ENCODE peak calls at places on chromosome 10, in four cellular contexts. E is K562, C is SK-N-SH, S is HepG2. P is an unnamed sample.

GRCh38 chr10:47058961-47059391 is 147.7 kb downstream of the PTPN20 start:
- DNase-seq in S (no peak), C (no peak), E (no peak), P (no peak)

GRCh38 chr10:43119416-43120115 is 18.7 kb upstream of the CSGALNACT2 start:
- DNase-seq in S (no peak), E (no peak), C (no peak), P (no peak)

GRCh38 chr10:119897366-119897765 is 4.8 kb downstream of the SEC23IP start:
- DNase-seq in E (no peak), S (peak), C (no peak), P (no peak)

GRCh38 chr10:35182631-35183510 is 56.2 kb downstream of the CREM start:
- DNase-seq in S (no peak), C (no peak), E (no peak), P (no peak)

GRCh38 chr10:482036-482435 is 207.4 kb downstream of the DIP2C start:
- DNase-seq in S (no peak), C (no peak), E (no peak), P (no peak)

GRCh38 chr10:70742537-70743429 is 42.4 kb downstream of the TBATA start:
- DNase-seq in C (no peak), S (peak), E (peak), P (no peak)

GRCh38 chr10:105879396-105879795 is 1238.3 kb downstream of the SORCS3 start:
- DNase-seq in C (no peak), E (no peak), S (no peak), P (no peak)

GRCh38 chr10:132365102-132365501 is 31.9 kb upstream of the PWWP2B start:
- DNase-seq in C (no peak), S (no peak), E (no peak), P (no peak)

GRCh38 chr10:35637456-35637855 is 4.6 kb downstream of the FZD8 start:
- DNase-seq in C (no peak), E (no peak), S (no peak), P (no peak)

GRCh38 chr10:72137583-72137982 is 49.2 kb upstream of the SPOCK2 start:
- DNase-seq in S (no peak), C (no peak), E (no peak), P (no peak)

GRCh38 chr10:42428534-42428933 is 209.8 kb downstream of the ZNF33B start:
- DNase-seq in E (peak), S (peak), C (peak), P (peak)

GRCh38 chr10:1824928-1825327 is 87.6 kb upstream of the ADARB2 start:
- DNase-seq in C (no peak), E (no peak), S (no peak), P (no peak)

GRCh38 chr10:101214446-101215396 is 14.5 kb downstream of the LBX1 start:
- DNase-seq in E (peak), S (peak), C (peak), P (peak)

GRCh38 chr10:116421815-116422214 is 5.8 kb upstream of the PNLIPRP3 start:
- DNase-seq in S (no peak), C (no peak), E (no peak), P (no peak)

GRCh38 chr10:75377869-75378268 is 23.7 kb downstream of the ZNF503 start:
- DNase-seq in E (no peak), S (no peak), C (no peak), P (no peak)

GRCh38 chr10:53025172-53025651 is 252.6 kb upstream of the MBL2 start:
- DNase-seq in C (no peak), S (peak), E (no peak), P (no peak)

GRCh38 chr10:65891073-65891981 is 1034.5 kb upstream of the LRRTM3 start:
- DNase-seq in E (no peak), C (no peak), S (no peak), P (no peak)

GRCh38 chr10:31490858-31491504 is 172.0 kb downstream of the ZEB1 start:
- DNase-seq in S (peak), C (no peak), E (no peak), P (peak)

GRCh38 chr10:26480909-26481703 is 43.0 kb downstream of the APBB1IP start:
- DNase-seq in E (no peak), S (no peak), C (no peak), P (no peak)

GRCh38 chr10:131973160-131973951 is 8.4 kb downstream of the BNIP3 start:
- DNase-seq in C (no peak), E (no peak), S (no peak), P (no peak)

DNA sequence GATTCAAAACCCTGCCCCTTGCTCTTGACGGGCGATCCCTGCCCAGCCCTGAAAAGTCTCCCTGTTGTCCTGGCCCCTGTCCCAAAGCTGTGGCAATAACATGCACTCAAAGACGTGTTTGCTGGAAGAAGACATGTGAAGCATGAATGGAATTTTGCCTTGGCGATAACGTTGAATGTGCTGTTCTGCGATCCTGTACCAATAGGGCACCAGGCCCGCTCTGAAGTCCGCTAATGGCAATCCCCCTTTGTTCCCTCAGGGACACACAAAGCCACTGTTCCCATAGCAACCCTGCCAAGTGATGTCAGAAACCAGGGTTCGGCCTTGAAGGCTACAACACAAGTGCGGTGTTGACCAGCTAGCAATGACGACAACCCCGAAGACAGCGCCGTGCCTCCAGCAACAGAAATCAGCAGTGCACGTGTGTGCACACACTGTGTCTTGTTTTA is 284.6 kb downstream of the KLF6 start:
- DNase-seq in C (no peak), E (no peak), S (peak), P (no peak)
- TF ChIP-seq ELF1 in C (no peak), E (no peak), S (no peak), P (no peak)

DNA sequence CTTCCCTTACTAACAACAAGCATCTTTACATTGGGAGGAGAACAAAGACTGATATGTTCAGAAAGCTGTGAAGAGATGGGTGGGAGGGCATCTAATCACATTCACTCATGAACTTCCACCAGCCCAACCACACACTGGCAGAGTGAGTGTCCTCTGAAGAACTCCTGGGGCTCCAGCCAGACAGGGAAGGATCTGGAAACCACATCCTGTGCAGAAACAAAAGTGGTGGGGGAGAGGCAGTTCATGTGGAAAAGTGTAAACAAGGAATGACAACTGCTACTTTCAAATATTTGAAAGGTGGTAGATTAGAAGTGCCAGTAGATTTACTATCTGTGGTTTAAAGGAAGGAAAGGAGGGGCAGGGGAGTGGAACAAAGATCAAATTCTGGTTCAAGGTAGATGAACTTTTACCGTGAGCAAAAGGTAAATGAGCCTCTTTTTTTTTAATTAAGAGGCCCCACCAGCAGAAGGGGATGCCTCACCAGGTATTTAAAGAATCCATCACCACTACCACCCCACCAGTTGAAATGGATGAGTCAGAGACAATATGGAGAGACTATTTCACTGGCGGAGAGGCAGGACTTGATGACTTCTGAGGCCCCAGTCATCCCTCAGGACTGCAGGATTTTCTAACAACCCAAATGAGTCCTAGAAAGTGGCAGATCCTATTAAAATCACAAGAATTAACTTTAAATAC is 34.5 kb downstream of the GOT1 start:
- DNase-seq in C (no peak), E (no peak), S (peak), P (no peak)
- TF ChIP-seq ELF1 in C (no peak), E (no peak), S (no peak), P (no peak)

GRCh38 chr10:104085801-104086400 is at the start of gene COL17A1:
- DNase-seq in S (no peak), E (no peak), C (no peak), P (no peak)

GRCh38 chr10:104088239-104088638 is 2.6 kb upstream of the COL17A1 start:
- DNase-seq in S (no peak), E (no peak), C (no peak), P (no peak)

GRCh38 chr10:104089621-104090020 is 3.9 kb upstream of the COL17A1 start:
- DNase-seq in S (no peak), E (no peak), C (no peak), P (no peak)

GRCh38 chr10:104092749-104093148 is 7.1 kb upstream of the COL17A1 start:
- DNase-seq in C (no peak), E (no peak), S (no peak), P (no peak)

DNA sequence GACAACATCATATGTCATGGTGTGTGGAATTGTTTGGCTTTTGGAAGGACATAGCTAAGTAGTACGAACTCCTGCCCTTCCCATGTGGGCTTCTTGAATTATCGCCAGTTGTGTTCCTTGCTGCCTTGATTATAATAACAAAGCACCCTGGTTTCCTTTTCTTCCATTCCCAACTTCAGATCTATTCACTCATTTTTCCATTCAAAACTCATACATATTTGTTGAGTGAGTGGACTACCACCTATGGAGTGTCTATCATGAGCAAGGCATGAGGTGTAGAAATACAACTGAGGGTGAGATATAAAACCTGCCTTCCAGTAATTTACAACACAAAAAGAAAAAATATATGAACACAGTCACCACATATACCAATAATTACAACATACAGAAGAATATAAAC is 4.9 kb upstream of the COL17A1 start:
- DNase-seq in E (no peak), C (no peak), S (no peak), P (no peak)
- TF ChIP-seq ELF1 in E (no peak), C (no peak), S (no peak), P (no peak)

DNA sequence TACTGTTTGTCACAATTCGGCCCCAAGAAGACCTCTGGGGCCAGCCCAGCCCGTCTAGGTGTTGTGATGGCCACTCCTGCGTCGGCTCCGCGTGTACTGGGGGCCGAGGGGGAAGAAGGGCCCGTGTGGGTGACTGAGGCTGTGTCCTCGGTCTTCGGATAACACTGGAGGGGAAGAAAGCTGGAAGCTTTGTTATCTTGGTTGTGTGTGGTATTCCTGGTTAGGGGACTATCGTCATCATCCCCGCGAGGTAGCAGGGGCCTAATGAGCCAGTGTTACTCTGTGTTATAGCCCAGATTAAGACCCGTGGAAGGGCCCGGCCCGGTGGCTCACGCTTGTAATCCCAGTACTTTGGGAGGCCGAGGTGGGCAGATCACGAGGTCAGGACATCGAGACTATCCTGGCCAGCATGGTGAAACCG is 854 bp downstream of the MTG1 start:
- DNase-seq in E (peak), C (peak), S (no peak), P (no peak)
- TF ChIP-seq ELF1 in E (no peak), C (no peak), S (no peak), P (no peak)

GRCh38 chr10:122462533-122463465 is 1.4 kb downstream of the HTRA1 start:
- DNase-seq in S (no peak), E (no peak), C (peak), P (no peak)
- TF ChIP-seq ELF1 in S (no peak), E (no peak), C (no peak), P (no peak)

DNA sequence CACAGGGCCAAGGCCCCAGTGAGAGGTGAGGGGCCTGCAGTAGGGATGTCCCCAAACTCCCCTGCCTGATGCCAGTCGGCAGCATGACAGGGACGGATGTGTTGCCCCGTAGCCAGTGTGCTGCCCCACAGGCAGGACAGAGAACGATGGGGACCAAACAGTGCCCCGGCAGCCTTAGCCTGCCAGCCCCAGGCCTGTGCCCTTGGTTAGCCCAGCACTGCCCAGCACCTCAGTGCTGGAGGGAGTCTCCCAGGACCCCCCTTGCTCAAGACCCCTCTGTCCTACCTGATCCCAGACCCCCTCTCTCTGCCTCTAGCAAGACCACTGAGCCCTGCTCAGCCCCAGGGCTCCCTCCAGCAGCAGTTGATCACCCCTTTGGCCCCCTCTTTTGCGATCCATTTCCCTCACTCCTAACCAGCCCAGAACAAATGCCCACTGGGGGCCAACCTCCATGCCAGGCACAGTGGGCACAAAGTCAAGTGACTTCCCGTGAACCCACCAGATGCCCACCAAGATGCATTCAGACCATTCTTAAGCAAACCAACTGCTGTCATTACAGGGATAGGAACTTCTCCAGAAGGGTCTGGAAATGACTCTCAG is 34.0 kb downstream of the OAT start:
- DNase-seq in E (no peak), C (peak), S (no peak), P (no peak)
- TF ChIP-seq ELF1 in E (no peak), C (no peak), S (no peak), P (no peak)

DNA sequence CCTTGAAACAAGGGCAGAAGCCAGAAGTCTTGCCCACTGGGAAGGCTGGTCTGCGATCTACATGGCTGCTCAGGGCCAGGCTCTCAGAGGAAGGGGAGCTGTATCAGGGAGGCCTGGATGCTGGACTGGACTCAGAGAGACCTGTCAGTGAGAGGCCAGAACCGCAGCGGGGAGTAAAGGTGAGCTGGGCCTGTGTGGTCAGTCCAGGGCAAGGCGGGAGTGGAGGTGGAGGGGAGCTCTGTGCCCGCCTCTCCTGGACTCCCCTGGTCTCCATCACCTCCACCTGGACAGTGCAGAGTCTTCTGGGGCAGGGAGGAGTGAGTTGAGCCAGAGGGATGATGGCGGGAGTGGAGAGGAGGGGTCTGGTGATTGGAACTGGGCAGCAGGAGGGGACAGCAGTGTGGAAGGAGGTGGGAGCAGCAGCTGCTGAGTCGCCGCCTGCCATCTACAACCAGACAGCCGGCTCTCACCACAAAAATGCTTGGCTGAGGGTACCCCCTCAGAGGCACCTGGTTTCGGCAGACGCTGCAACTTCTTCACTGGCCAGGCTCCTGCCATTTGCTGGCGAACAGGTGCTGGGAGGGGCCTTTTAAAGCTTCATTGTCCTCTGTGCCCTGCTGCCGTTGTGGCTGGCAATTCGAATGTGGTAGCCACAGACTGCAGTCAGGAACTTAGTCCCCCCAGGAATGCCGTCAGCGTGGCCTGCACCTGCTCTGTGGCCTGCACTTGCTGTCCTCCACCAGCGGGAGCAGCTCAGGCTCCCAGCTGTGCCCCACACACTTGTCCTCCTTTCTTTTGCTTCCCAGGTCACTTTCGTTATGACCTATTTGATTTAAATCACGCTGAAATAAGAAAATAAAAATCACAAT is 3.5 kb downstream of the RASSF4 start:
- DNase-seq in C (no peak), E (no peak), S (peak), P (no peak)
- TF ChIP-seq ELF1 in C (no peak), E (no peak), S (no peak), P (no peak)

GRCh38 chr10:77896058-77896457 is 30.5 kb downstream of the DLG5 start:
- DNase-seq in C (no peak), E (no peak), S (no peak), P (no peak)

GRCh38 chr10:77901743-77902142 is 24.8 kb downstream of the DLG5 start:
- DNase-seq in C (no peak), E (no peak), S (no peak), P (no peak)

GRCh38 chr10:77899080-77899477 is 27.5 kb downstream of the DLG5 start:
- DNase-seq in S (no peak), C (no peak), E (no peak), P (peak)

GRCh38 chr10:77899690-77900089 is 26.9 kb downstream of the DLG5 start:
- DNase-seq in C (no peak), E (no peak), S (no peak), P (no peak)

DNA sequence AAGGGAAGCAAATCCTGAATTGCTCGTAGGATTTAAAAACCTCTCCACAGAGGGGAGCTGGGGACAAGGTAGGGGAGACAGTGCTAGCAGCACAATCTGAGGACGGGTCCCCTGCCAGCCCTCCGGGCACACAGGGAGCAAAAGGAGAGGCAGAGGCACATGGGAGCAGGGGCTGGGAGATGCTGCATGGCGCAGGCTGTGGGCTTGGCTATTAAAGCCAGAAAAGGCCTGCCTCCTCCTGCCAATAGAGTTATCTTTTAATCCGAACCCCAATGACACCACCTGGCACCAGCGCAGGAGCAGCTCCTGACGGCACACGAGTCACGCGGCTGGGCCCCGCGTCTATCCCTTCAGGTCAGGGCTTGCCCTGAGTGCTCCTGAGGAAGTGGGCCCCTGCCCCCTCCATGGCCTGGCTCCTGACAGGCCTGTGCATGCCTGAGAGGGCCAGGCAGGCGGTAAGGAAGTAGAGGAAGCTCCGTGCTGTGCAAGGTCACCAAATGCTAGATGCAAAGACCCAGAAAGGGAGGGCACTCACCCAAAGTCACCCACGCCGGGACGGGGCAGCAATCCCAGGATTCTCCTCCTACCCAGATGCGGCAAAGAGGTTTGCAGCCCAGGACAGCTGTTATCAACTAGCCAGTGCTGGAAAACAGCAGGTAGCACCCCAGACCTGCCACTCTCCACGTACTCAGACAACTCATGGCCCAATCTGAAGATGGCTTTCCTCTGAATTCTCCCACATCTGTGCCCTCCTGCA is 28.1 kb downstream of the DLG5 start:
- DNase-seq in E (no peak), S (no peak), C (peak), P (no peak)
- TF ChIP-seq ELF1 in E (no peak), S (no peak), C (no peak), P (no peak)